ENCODE peak calls at places on chromosomes 11 and 22, in eight cellular contexts. C, R, Z, H, B, M, L and U are unnamed samples.

GRCh38 chr22:27323646-27324045 is 477.9 kb downstream of the MN1 start:
- DNase-seq in H (no peak), C (no peak), B (no peak), R (no peak), M (no peak), L (no peak), Z (no peak), U (no peak)

GRCh38 chr11:20030472-20030871 is 129.8 kb downstream of the DBX1 start:
- DNase-seq in M (no peak), B (no peak), C (no peak), R (no peak), Z (no peak), L (no peak), H (no peak), U (no peak)

GRCh38 chr22:27842994-27843431 is 41.5 kb upstream of the MN1 start:
- DNase-seq in M (peak; percentile 6), Z (no peak), L (no peak), R (no peak), C (no peak), H (no peak), B (no peak), U (no peak)

GRCh38 chr22:50672041-50672440 is 582 bp upstream of the SHANK3 start:
- DNase-seq in L (no peak), C (no peak), M (no peak), R (no peak), H (no peak), B (no peak), Z (no peak), U (no peak)

GRCh38 chr11:10878408-10879214 is 20.8 kb upstream of the ZBED5 start:
- DNase-seq in R (no peak), L (peak; percentile 84), B (no peak), C (no peak), Z (no peak), H (no peak), M (no peak), U (no peak)

GRCh38 chr11:32437406-32438345 is 2.3 kb upstream of the WT1 start:
- DNase-seq in B (no peak), R (no peak), Z (no peak), L (no peak), H (no peak), M (no peak), C (peak; percentile 61), U (no peak)

GRCh38 chr11:83102806-83103205 is 31.1 kb upstream of the RAB30 start:
- DNase-seq in B (no peak), Z (no peak), L (no peak), M (no peak), H (no peak), R (no peak), C (no peak), U (no peak)

GRCh38 chr22:45179276-45180049 is 15.7 kb downstream of the NUP50 start:
- DNase-seq in Z (no peak), H (no peak), M (no peak), R (peak; percentile 82), L (peak; percentile 65), C (no peak), B (no peak), U (no peak)

GRCh38 chr11:96817488-96817887 is 427.7 kb downstream of the JRKL start:
- DNase-seq in Z (no peak), M (no peak), R (no peak), L (no peak), H (no peak), B (no peak), C (no peak), U (no peak)

GRCh38 chr22:17172172-17172833 is 13.2 kb upstream of the HDHD5 start:
- DNase-seq in C (no peak), L (no peak), Z (peak; percentile 72), R (no peak), B (no peak), H (no peak), M (no peak), U (peak; percentile 54)

GRCh38 chr11:70111269-70112016 is 33.3 kb downstream of the ANO1 start:
- DNase-seq in H (no peak), B (peak; percentile 48), R (no peak), M (no peak), L (no peak), Z (no peak), C (no peak), U (peak; percentile 87)

GRCh38 chr11:67429722-67430121 is 1.4 kb downstream of the RPS6KB2 start:
- DNase-seq in L (no peak), Z (no peak), R (no peak), M (no peak), H (no peak), C (no peak), B (no peak), U (no peak)
- H3K4me3 ChIP-seq in L (peak overlapping the region; percentile 97), Z (no peak overlapping the region), R (no peak overlapping the region), M (no peak overlapping the region), H (no peak overlapping the region), C (no peak overlapping the region), B (no peak overlapping the region), U (no peak overlapping the region)

GRCh38 chr11:61679893-61680621 is at the start of gene DAGLA:
- DNase-seq in C (peak; percentile 70), H (peak; percentile 58), B (peak; percentile 74), L (peak; percentile 62), R (peak; percentile 61), Z (peak; percentile 96), M (peak; percentile 27), U (peak; percentile 64)
- H3K4me3 ChIP-seq in C (peak within 1 kb of the TSS; percentile 39), H (peak within 1 kb of the TSS; percentile 47), B (peak within 1 kb of the TSS; percentile 35), L (no peak within 1 kb of the TSS), R (peak within 1 kb of the TSS; percentile 27), Z (peak within 1 kb of the TSS; percentile 33), M (peak within 1 kb of the TSS; percentile 70), U (peak within 1 kb of the TSS; percentile 64)

GRCh38 chr11:62540804-62541671 is 5.6 kb downstream of the AHNAK start:
- DNase-seq in H (no peak), Z (no peak), C (no peak), B (peak; percentile 57), M (no peak), L (peak; percentile 47), R (no peak), U (peak; percentile 69)
- H3K4me3 ChIP-seq in H (no peak overlapping the region), Z (no peak overlapping the region), C (peak overlapping the region; percentile 99), B (no peak overlapping the region), M (peak overlapping the region; percentile 90), L (peak overlapping the region; percentile 84), R (no peak overlapping the region), U (peak overlapping the region; percentile 95)

GRCh38 chr22:22184277-22184807 is 60.2 kb upstream of the VPREB1 start:
- DNase-seq in L (no peak), C (no peak), H (no peak), M (no peak), Z (no peak), R (no peak), B (no peak), U (no peak)

GRCh38 chr22:22182990-22183264 is 61.7 kb upstream of the VPREB1 start:
- DNase-seq in B (no peak), H (no peak), R (no peak), L (no peak), Z (no peak), M (no peak), C (no peak), U (no peak)

GRCh38 chr22:22181515-22181959 is 63.0 kb upstream of the VPREB1 start:
- DNase-seq in R (no peak), L (no peak), B (no peak), Z (no peak), M (no peak), H (no peak), C (no peak), U (no peak)

GRCh38 chr22:22180738-22181514 is 63.7 kb upstream of the VPREB1 start:
- DNase-seq in Z (no peak), C (no peak), R (no peak), H (no peak), B (no peak), L (no peak), M (no peak), U (no peak)

GRCh38 chr22:22182218-22182989 is 62.2 kb upstream of the VPREB1 start:
- DNase-seq in C (no peak), B (no peak), M (no peak), L (no peak), R (no peak), H (no peak), Z (no peak), U (no peak)
- H3K4me3 ChIP-seq in C (no peak overlapping the region), B (no peak overlapping the region), M (no peak overlapping the region), L (no peak overlapping the region), R (no peak overlapping the region), H (no peak overlapping the region), Z (no peak overlapping the region), U (no peak overlapping the region)

DNA sequence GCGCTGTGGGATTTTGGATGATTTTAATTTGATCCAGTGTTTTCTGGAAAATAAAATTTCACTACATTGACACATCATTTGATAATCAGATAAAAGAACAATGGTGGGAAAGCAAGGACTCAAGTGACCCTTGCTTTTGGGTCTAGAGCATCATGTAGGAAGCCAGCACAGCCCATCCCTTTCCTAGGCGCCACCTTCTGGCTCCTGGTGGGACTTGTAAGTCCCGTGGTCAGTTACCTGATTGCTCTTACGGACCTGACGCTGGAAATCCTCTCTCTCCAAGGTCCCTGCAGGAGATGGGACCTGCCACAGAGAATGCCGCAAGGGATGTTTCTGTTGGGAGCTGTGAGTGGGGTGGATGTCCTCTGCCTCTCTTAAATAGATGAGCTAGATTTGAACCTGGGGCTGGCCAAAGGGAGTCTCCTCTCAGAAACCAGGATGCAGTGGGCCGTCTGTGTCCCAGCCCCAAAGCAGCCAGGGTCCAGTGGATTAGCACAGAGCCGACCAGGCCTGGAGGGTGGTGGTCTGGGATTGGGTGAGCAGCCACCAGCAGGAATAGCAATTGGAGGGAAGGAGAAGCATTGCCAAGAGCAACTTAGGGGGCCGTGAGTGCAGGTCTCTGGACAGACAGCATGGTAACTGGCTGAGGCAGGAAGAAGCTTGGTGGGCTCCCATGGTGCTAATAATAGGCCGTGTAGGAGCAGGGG is 21.7 kb downstream of the TIMP3 start:
- DNase-seq in H (peak; percentile 54), L (peak; percentile 26), R (no peak), Z (peak; percentile 67), C (no peak), M (no peak), B (peak; percentile 45), U (no peak)
- H3K4me3 ChIP-seq in H (no peak overlapping the region), L (no peak overlapping the region), R (no peak overlapping the region), Z (no peak overlapping the region), C (no peak overlapping the region), M (no peak overlapping the region), B (no peak overlapping the region), U (no peak overlapping the region)

DNA sequence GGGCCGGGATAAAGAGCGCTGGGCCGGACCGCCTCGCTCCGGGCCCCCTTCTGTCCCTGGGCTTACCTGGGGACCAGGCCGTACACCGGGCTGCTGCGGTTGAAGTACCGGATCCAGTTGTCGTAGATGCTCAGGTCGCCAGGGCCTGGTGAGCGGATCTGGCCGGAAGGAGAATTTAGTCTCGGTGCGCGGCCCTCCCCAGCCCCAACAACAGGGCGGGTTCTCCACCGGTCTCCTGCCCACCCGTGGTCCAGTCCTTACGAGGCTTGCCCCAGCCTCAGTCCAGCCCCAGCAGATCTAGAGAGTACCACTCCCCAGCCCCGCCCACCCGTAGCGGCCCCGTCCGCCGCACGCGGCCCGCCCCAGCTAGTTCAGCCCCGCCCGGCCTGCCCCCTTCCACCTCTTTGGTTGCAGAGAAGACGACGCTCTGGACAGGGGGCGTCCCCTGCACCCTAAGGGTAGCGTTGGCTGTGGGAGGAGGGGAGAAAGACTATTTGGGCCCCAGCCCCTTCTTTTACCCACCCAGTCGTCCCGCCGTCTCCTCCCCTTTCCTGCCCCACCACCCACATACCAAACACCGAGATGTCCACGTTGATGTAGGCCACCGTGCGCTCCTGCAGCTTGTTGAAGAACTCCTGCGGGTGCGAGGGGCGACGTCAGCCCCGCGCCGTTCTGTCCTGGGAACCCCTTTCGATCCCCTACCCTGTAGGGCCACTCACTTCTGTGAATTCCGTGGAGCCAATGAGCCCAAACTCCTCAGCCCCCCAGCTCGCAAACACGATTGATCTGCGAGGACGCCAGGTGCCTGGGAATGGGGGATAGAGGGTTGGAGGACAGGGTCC is 6.8 kb downstream of the SAC3D1 start:
- DNase-seq in B (no peak), R (no peak), Z (no peak), H (no peak), L (peak; percentile 47), M (no peak), C (no peak), U (peak; percentile 27)
- H3K4me3 ChIP-seq in B (peak overlapping the region; percentile 19), R (peak overlapping the region; percentile 52), Z (no peak overlapping the region), H (no peak overlapping the region), L (peak overlapping the region; percentile 53), M (peak overlapping the region; percentile 62), C (peak overlapping the region; percentile 52), U (peak overlapping the region; percentile 35)